ENCODE peak calls at places on chromosomes 2 and 18, in ten cellular contexts. L is cardiac fibroblast, D is heart left ventricle, N is HAP-1, A is AG04449, X is pancreas, Y is fibroblast of lung, Q is stomach, J is AG04450, F is aorta. T is an unnamed sample.
A peak's percentile ranks its signal among the peaks of the same experiment; 100 is the strongest.

GRCh38 chr2:64036343-64036742 is 17.1 kb upstream of the VPS54 start:
- DNase-seq in L (peak; percentile 83), D (no peak), N (no peak), A (no peak), X (no peak), Y (peak; percentile 59), Q (no peak), J (no peak), F (no peak), T (peak; percentile 34)

GRCh38 chr2:68253211-68254068 is 1.1 kb upstream of the PPP3R1 start:
- DNase-seq in L (peak; percentile 59), D (no peak), N (no peak), A (no peak), X (no peak), Y (peak; percentile 53), Q (no peak), J (no peak), F (no peak), T (peak; percentile 44)

GRCh38 chr2:85066006-85066405 is 67.2 kb upstream of the TCF7L1 start:
- DNase-seq in L (no peak), D (no peak), N (no peak), A (no peak), X (no peak), Y (no peak), Q (no peak), J (no peak), F (no peak), T (no peak)

GRCh38 chr18:62781893-62782292 is 66.6 kb downstream of the PHLPP1 start:
- DNase-seq in L (peak; percentile 98), D (no peak), N (no peak), A (peak; percentile 65), X (no peak), Y (peak; percentile 74), Q (no peak), J (peak; percentile 76), F (no peak), T (peak; percentile 86)

GRCh38 chr2:102074167-102074778 is 68.3 kb upstream of the IL1R1 start:
- DNase-seq in L (no peak), D (no peak), N (no peak), A (no peak), X (no peak), Y (no peak), Q (no peak), J (no peak), F (no peak), T (no peak)

GRCh38 chr2:109410021-109410815 is 203.5 kb downstream of the SEPTIN10 start:
- DNase-seq in L (no peak), D (peak; percentile 54), N (no peak), A (no peak), X (no peak), Y (peak; percentile 35), Q (no peak), J (no peak), F (no peak), T (peak; percentile 44)

GRCh38 chr2:122390406-122390805 is 635.0 kb downstream of the TSN start:
- DNase-seq in L (peak; percentile 14), D (no peak), N (no peak), A (no peak), X (no peak), Y (no peak), Q (no peak), J (no peak), F (no peak), T (no peak)

GRCh38 chr2:216108310-216108966 is 710 bp upstream of the XRCC5 start:
- DNase-seq in L (no peak), D (no peak), N (peak; percentile 25), A (no peak), X (no peak), Y (no peak), Q (no peak), J (no peak), F (no peak), T (no peak)

DNA sequence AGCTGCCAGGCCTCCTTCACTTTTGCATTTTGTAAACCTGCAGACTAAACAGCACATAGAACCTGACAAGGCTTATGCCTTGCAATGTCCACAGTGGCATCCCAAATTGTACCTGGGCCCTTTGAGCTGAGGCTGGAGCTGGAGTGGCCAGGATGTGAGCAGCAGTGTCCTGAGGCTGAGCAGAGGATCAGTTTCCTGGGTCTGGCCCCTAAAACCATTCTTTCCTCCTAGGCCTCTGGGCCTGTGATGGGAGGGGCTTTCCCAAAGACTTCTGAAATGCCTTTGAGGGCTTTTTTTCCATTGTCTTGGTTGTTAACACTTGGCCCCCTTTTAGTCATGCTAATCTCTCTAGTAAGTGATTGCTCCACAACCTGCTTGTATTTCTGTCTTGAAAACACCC is 32.8 kb downstream of the FSIP2 start:
- DNase-seq in L (no peak), D (no peak), N (no peak), A (no peak), X (no peak), Y (no peak), Q (no peak), J (no peak), F (no peak), T (no peak)
- H3K4me3 ChIP-seq in L (no peak overlapping the region), D (no peak overlapping the region), N (no peak overlapping the region), A (no peak overlapping the region), X (no peak overlapping the region), Y (no peak overlapping the region), Q (no peak overlapping the region), J (no peak overlapping the region), F (no peak overlapping the region), T (no peak overlapping the region)

DNA sequence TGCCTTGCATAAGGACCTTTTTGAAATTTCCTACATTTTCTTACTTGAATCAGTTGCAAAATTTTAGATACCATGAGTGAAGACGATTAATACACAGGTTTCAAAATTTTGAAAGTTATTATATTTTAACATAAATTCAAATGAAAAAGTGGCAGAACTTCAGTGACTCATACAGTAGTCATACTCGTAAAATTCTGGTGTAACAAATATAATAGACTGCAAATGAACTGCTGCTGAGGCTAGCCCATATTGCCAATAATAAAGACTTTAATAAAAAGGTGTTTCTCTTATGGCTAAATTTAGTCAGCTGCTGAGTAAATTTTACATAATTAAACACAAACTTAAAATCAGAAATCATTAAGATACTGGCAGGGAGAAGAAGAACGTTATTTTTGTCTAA is 36.9 kb downstream of the MSH6 start:
- DNase-seq in L (peak; percentile 29), D (no peak), N (no peak), A (no peak), X (no peak), Y (peak; percentile 34), Q (no peak), J (no peak), F (no peak), T (peak; percentile 21)
- H3K4me3 ChIP-seq in L (no peak overlapping the region), D (no peak overlapping the region), N (no peak overlapping the region), A (no peak overlapping the region), X (no peak overlapping the region), Y (no peak overlapping the region), Q (no peak overlapping the region), J (no peak overlapping the region), F (no peak overlapping the region), T (no peak overlapping the region)

GRCh38 chr2:120526997-120527945 is 181.3 kb downstream of the INHBB start:
- DNase-seq in L (no peak), D (no peak), N (no peak), A (no peak), X (no peak), Y (no peak), Q (no peak), J (no peak), F (peak; percentile 68), T (no peak)
- H3K4me3 ChIP-seq in L (no peak overlapping the region), D (no peak overlapping the region), N (no peak overlapping the region), A (no peak overlapping the region), X (no peak overlapping the region), Y (no peak overlapping the region), Q (no peak overlapping the region), J (no peak overlapping the region), F (no peak overlapping the region), T (no peak overlapping the region)

GRCh38 chr18:9336827-9337226 is 2.3 kb downstream of the TWSG1 start:
- DNase-seq in L (no peak), D (no peak), N (no peak), A (no peak), X (no peak), Y (no peak), Q (no peak), J (no peak), F (no peak), T (no peak)
- H3K4me3 ChIP-seq in L (no peak overlapping the region), D (no peak overlapping the region), N (no peak overlapping the region), A (no peak overlapping the region), X (no peak overlapping the region), Y (peak overlapping the region; percentile 41), Q (no peak overlapping the region), J (peak overlapping the region; percentile 66), F (no peak overlapping the region), T (peak overlapping the region; percentile 88)

GRCh38 chr2:7900593-7900992 is 781.3 kb upstream of the ID2 start:
- DNase-seq in L (no peak), D (no peak), N (no peak), A (no peak), X (peak; percentile 55), Y (no peak), Q (no peak), J (no peak), F (no peak), T (no peak)

GRCh38 chr2:7902251-7902765 is 779.5 kb upstream of the ID2 start:
- DNase-seq in L (no peak), D (no peak), N (no peak), A (no peak), X (no peak), Y (no peak), Q (no peak), J (no peak), F (no peak), T (no peak)

GRCh38 chr2:7899241-7899640 is 782.6 kb upstream of the ID2 start:
- DNase-seq in L (no peak), D (no peak), N (no peak), A (no peak), X (no peak), Y (no peak), Q (no peak), J (no peak), F (no peak), T (no peak)

GRCh38 chr2:7904319-7904718 is 777.5 kb upstream of the ID2 start:
- DNase-seq in L (no peak), D (no peak), N (no peak), A (no peak), X (no peak), Y (no peak), Q (no peak), J (no peak), F (no peak), T (no peak)

GRCh38 chr2:7899923-7900322 is 781.9 kb upstream of the ID2 start:
- DNase-seq in L (no peak), D (no peak), N (no peak), A (no peak), X (peak; percentile 3), Y (no peak), Q (no peak), J (no peak), F (no peak), T (no peak)
- H3K4me3 ChIP-seq in L (no peak overlapping the region), D (no peak overlapping the region), N (no peak overlapping the region), A (no peak overlapping the region), X (no peak overlapping the region), Y (no peak overlapping the region), Q (no peak overlapping the region), J (no peak overlapping the region), F (no peak overlapping the region), T (no peak overlapping the region)

DNA sequence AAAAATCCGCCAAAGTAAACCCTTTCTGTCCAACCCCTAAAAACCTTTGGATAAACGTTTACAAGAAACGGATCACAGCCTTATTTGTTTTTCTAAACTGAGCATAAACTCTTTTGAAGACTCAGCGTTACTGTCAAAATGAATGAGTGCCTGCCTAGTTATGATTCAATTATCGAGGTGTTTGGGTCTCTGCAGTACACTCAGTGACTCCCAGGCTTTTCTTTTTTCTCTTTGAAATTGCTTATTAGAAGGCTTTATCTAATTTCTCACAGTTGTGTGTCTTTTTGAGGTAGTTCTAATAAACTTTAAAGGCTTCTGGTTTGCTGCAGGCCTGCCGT is 663 bp downstream of the RHBDD1 start:
- DNase-seq in L (no peak), D (no peak), N (no peak), A (no peak), X (no peak), Y (no peak), Q (no peak), J (no peak), F (no peak), T (no peak)
- H3K4me3 ChIP-seq in L (peak overlapping the region; percentile 83), D (peak overlapping the region; percentile 86), N (peak overlapping the region; percentile 1), A (peak overlapping the region; percentile 76), X (peak overlapping the region; percentile 76), Y (peak overlapping the region; percentile 89), Q (peak overlapping the region; percentile 58), J (peak overlapping the region; percentile 77), F (peak overlapping the region; percentile 85), T (peak overlapping the region; percentile 84)